ENCODE peak calls at places on chromosomes 6 and 20, in ten cellular contexts. V is IMR-90; U is activated T-cell treated with anti-CD3 and anti-CD28 coated beads for 24 hours; N is Right ventricle myocardium superior; D is CD8-positive, alpha-beta memory T cell; P is activated gamma-delta T cell treated with Interleukin-2 at 50 U/mL for 16 hours; J is HEK293T; C is tibial artery; S is KBM-7; Y is amygdala. H is an unnamed sample.

GRCh38 chr6:15452182-15452941 is 206.5 kb downstream of the JARID2 start:
- DNase-seq in V (no peak), D (no peak), U (no peak), C (no peak), N (no peak), P (no peak), S (no peak), Y (no peak), J (no peak), H (no peak)

GRCh38 chr6:47485491-47486135 is 8.0 kb downstream of the CD2AP start:
- DNase-seq in P (no peak), D (no peak), Y (no peak), U (no peak), V (no peak), C (no peak), J (no peak), S (no peak), N (no peak), H (no peak)

GRCh38 chr6:8860671-8861070 is 425.3 kb upstream of the SLC35B3 start:
- DNase-seq in Y (no peak), J (no peak), N (no peak), D (no peak), P (no peak), U (no peak), C (no peak), V (no peak), S (no peak), H (no peak)

GRCh38 chr6:39824030-39824926 is 32.1 kb downstream of the DAAM2 start:
- DNase-seq in Y (no peak), U (no peak), V (no peak), P (no peak), J (peak; percentile 28), S (no peak), D (no peak), C (peak; percentile 29), N (peak; percentile 55), H (no peak)

GRCh38 chr6:159595173-159595572 is 97.9 kb downstream of the SOD2 start:
- DNase-seq in V (peak; percentile 63), P (no peak), U (no peak), Y (no peak), S (no peak), N (no peak), D (no peak), C (no peak), J (no peak), H (no peak)

GRCh38 chr20:35629432-35630145 is 14.0 kb downstream of the SPAG4 start:
- DNase-seq in U (no peak), N (no peak), Y (no peak), C (no peak), V (no peak), P (no peak), J (no peak), D (no peak), S (no peak), H (no peak)

GRCh38 chr20:38043512-38044300 is 10.2 kb downstream of the RPRD1B start:
- DNase-seq in J (no peak), D (no peak), C (no peak), V (peak; percentile 85), U (no peak), Y (no peak), S (no peak), P (no peak), N (no peak), H (no peak)

GRCh38 chr6:54718541-54719023 is 128.0 kb upstream of the FAM83B start:
- DNase-seq in P (no peak), Y (no peak), S (no peak), N (no peak), U (no peak), C (no peak), J (peak; percentile 15), V (no peak), D (no peak), H (no peak)

GRCh38 chr6:97160280-97160679 is 122.7 kb downstream of the MMS22L start:
- DNase-seq in S (no peak), P (no peak), N (no peak), U (no peak), C (no peak), J (no peak), V (peak; percentile 4), D (no peak), Y (no peak), H (no peak)

GRCh38 chr20:50762435-50763201 is 31.2 kb downstream of the PARD6B start:
- DNase-seq in U (no peak), D (no peak), S (no peak), Y (peak; percentile 56), N (peak; percentile 89), V (peak; percentile 76), P (no peak), C (peak; percentile 66), J (no peak), H (no peak)

GRCh38 chr20:23606652-23607049 is 934 bp upstream of the CST9 start:
- DNase-seq in C (peak; percentile 85), S (peak; percentile 65), U (peak; percentile 61), J (peak; percentile 87), D (peak; percentile 52), V (peak; percentile 64), N (peak; percentile 90), P (peak; percentile 54), Y (peak; percentile 62), H (peak; percentile 78)

GRCh38 chr6:150992682-150993081 is 127.2 kb downstream of the MTHFD1L start:
- DNase-seq in V (peak; percentile 47), P (no peak), N (no peak), D (no peak), Y (no peak), C (no peak), J (no peak), U (no peak), S (no peak), H (no peak)

GRCh38 chr20:43904195-43904594 is 10.5 kb upstream of the TOX2 start:
- DNase-seq in D (no peak), N (no peak), V (no peak), Y (no peak), J (no peak), S (no peak), P (no peak), C (no peak), U (no peak), H (no peak)

GRCh38 chr6:135535989-135536414 is 38.5 kb upstream of the AHI1 start:
- DNase-seq in C (no peak), D (no peak), S (peak; percentile 71), U (no peak), P (peak; percentile 10), V (peak; percentile 98), J (peak; percentile 66), Y (no peak), N (no peak), H (peak; percentile 26)